ENCODE peak calls at places on chromosomes 11 and 22, in eight cellular contexts. J is GM19239; G is GM18507; C is B cell; P is keratinocyte; M is effector CD4-positive, alpha-beta T cell; A is myocyte; L is lung microvascular endothelial cell. N is an unnamed sample.

GRCh38 chr22:37999236-37999635 is 14.9 kb upstream of the SOX10 start:
- DNase-seq in J (no peak), G (no peak), C (no peak), P (peak; percentile 66), M (no peak), A (peak; percentile 44), L (no peak), N (no peak)

GRCh38 chr11:46888636-46889035 is 29.7 kb downstream of the LRP4 start:
- DNase-seq in J (no peak), G (no peak), C (no peak), P (no peak), M (no peak), A (peak; percentile 55), L (no peak), N (no peak)

GRCh38 chr11:84720706-84721402 is 906.3 kb downstream of the DLG2 start:
- DNase-seq in J (no peak), G (no peak), C (peak; percentile 22), P (no peak), M (no peak), A (peak; percentile 3), L (no peak), N (no peak)

GRCh38 chr11:96052921-96053631 is 129.2 kb upstream of the MTMR2 start:
- DNase-seq in J (no peak), G (no peak), C (no peak), P (no peak), M (no peak), A (peak; percentile 84), L (no peak), N (no peak)

GRCh38 chr11:119438599-119438998 is 15.6 kb upstream of the THY1 start:
- DNase-seq in J (no peak), G (no peak), C (no peak), P (no peak), M (no peak), A (no peak), L (no peak), N (no peak)

GRCh38 chr11:32870676-32871075 is 21.9 kb upstream of the QSER1 start:
- DNase-seq in J (no peak), G (no peak), C (peak; percentile 25), P (no peak), M (peak; percentile 15), A (no peak), L (peak; percentile 41), N (no peak)

GRCh38 chr11:45850446-45850845 is 3.2 kb downstream of the CRY2 start:
- DNase-seq in J (no peak), G (no peak), C (no peak), P (no peak), M (no peak), A (peak; percentile 23), L (no peak), N (no peak)

GRCh38 chr22:38038426-38038825 is 18.8 kb upstream of the PICK1 start:
- DNase-seq in J (no peak), G (no peak), C (no peak), P (no peak), M (no peak), A (no peak), L (no peak), N (no peak)

GRCh38 chr11:102620858-102621561 is 4.1 kb downstream of the MMP20 start:
- DNase-seq in J (no peak), G (no peak), C (no peak), P (no peak), M (no peak), A (no peak), L (peak; percentile 91), N (no peak)

GRCh38 chr11:2200536-2200935 is 28.9 kb upstream of the TH start:
- DNase-seq in J (no peak), G (no peak), C (no peak), P (no peak), M (no peak), A (no peak), L (no peak), N (no peak)

N was measured in GM20000.